ENCODE peak calls at places on chromosomes 6 and 20, in ten cellular contexts. J, U, M, G, I, E, K, L, N and C are unnamed samples.

GRCh38 chr6:44738652-44739141 is 351.2 kb downstream of the CDC5L start:
- DNase-seq in J (no peak), U (no peak), M (no peak), G (no peak), I (peak; percentile 43), E (peak; percentile 6), K (no peak), L (no peak), N (peak; percentile 16), C (peak; percentile 94)

GRCh38 chr6:158939255-158940170 is 60.5 kb downstream of the RSPH3 start:
- DNase-seq in J (no peak), U (no peak), M (no peak), G (no peak), I (no peak), E (no peak), K (peak; percentile 47), L (no peak), N (no peak), C (no peak)

GRCh38 chr20:15654208-15654649 is 919.0 kb downstream of the KIF16B start:
- DNase-seq in J (no peak), U (no peak), M (no peak), G (no peak), I (peak; percentile 67), E (peak; percentile 37), K (peak; percentile 32), L (no peak), N (peak; percentile 49), C (peak; percentile 52)

GRCh38 chr20:2109425-2110210 is 8.0 kb downstream of the STK35 start:
- DNase-seq in J (peak; percentile 86), U (no peak), M (no peak), G (no peak), I (peak; percentile 63), E (no peak), K (peak; percentile 46), L (no peak), N (no peak), C (peak; percentile 36)

GRCh38 chr6:28488916-28489365 is 26.7 kb downstream of the GPX6 start:
- DNase-seq in J (no peak), U (peak; percentile 44), M (no peak), G (no peak), I (peak; percentile 71), E (peak; percentile 81), K (no peak), L (no peak), N (peak; percentile 79), C (peak; percentile 85)

GRCh38 chr6:116476021-116476678 is 15.0 kb downstream of the CALHM6 start:
- DNase-seq in J (no peak), U (no peak), M (no peak), G (no peak), I (peak; percentile 29), E (no peak), K (peak; percentile 20), L (no peak), N (peak; percentile 24), C (peak; percentile 29)

GRCh38 chr20:1829531-1829930 is 65.7 kb upstream of the SIRPA start:
- DNase-seq in J (no peak), U (no peak), M (no peak), G (no peak), I (no peak), E (no peak), K (no peak), L (no peak), N (no peak), C (no peak)

GRCh38 chr20:53797085-53797484 is 203.4 kb upstream of the ZNF217 start:
- DNase-seq in J (no peak), U (no peak), M (no peak), G (no peak), I (peak; percentile 44), E (no peak), K (no peak), L (no peak), N (no peak), C (no peak)

GRCh38 chr6:108609276-108609769 is 48.6 kb downstream of the FOXO3 start:
- DNase-seq in J (no peak), U (no peak), M (no peak), G (no peak), I (no peak), E (peak; percentile 63), K (no peak), L (no peak), N (peak; percentile 83), C (peak; percentile 87)

GRCh38 chr6:129598244-129599187 is 111.5 kb downstream of the ARHGAP18 start:
- DNase-seq in J (no peak), U (peak; percentile 57), M (no peak), G (no peak), I (peak; percentile 82), E (peak; percentile 63), K (no peak), L (no peak), N (peak; percentile 84), C (peak; percentile 85)

GRCh38 chr20:40812415-40813212 is 123.6 kb upstream of the MAFB start:
- DNase-seq in J (no peak), U (no peak), M (no peak), G (no peak), I (no peak), E (no peak), K (no peak), L (peak; percentile 11), N (no peak), C (no peak)

GRCh38 chr6:9482030-9482731 is 932.7 kb downstream of the TFAP2A start:
- DNase-seq in J (no peak), U (peak; percentile 75), M (no peak), G (no peak), I (peak; percentile 84), E (peak; percentile 97), K (no peak), L (no peak), N (peak; percentile 96), C (peak; percentile 94)

GRCh38 chr6:138520463-138520862 is 21.2 kb upstream of the NHSL1 start:
- DNase-seq in J (no peak), U (no peak), M (no peak), G (no peak), I (peak; percentile 40), E (peak; percentile 52), K (no peak), L (no peak), N (no peak), C (peak; percentile 38)

GRCh38 chr6:34484899-34485298 is 19.0 kb downstream of the PACSIN1 start:
- DNase-seq in J (no peak), U (no peak), M (no peak), G (peak; percentile 53), I (no peak), E (no peak), K (no peak), L (no peak), N (no peak), C (no peak)

GRCh38 chr6:137699036-137699683 is 167.9 kb upstream of the TNFAIP3 start:
- DNase-seq in J (no peak), U (no peak), M (no peak), G (no peak), I (no peak), E (peak; percentile 19), K (no peak), L (no peak), N (peak; percentile 46), C (peak; percentile 45)

GRCh38 chr6:158894192-158894591 is 75.0 kb upstream of the EZR start:
- DNase-seq in J (no peak), U (peak; percentile 25), M (no peak), G (no peak), I (peak; percentile 84), E (peak; percentile 93), K (no peak), L (no peak), N (peak; percentile 90), C (peak; percentile 56)

GRCh38 chr20:62768815-62769287 is 27.4 kb upstream of the MRGBP start:
- DNase-seq in J (peak; percentile 25), U (no peak), M (no peak), G (no peak), I (peak; percentile 56), E (peak; percentile 57), K (peak; percentile 41), L (peak; percentile 75), N (peak; percentile 61), C (no peak)

DNA sequence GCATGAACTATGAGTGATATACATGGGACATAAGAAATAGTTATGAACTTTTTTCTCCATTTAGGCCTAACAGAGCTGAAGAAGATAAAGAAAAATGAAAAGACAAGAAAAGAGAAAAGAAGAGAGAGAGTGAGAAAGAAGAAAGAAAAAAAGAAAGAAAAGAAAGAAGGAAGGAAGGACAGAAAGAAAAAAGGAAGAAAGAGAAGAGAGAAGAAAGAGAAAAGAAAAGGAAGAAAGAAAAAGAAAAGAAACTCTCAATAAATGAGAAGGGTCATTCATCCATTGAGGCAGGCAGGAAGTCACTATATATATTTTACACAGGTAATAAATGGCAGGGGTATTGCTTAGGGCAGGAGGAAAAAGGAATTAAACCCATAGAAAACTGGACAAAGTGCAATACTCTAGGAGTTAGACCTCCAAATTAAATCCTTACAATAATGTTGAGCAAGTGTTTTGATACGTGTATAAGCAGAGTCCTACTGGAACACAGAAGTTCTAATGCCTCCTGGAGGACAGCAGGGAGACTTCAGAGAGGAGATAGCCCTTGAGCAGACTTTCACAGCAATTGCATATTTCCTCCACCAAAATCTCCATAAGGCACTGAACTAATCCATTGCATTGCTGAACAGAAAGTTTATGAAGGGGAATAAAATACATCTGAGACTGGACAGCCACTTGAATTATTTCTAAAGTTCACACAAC is 86.4 kb upstream of the TENT5A start:
- DNase-seq in J (no peak), U (no peak), M (no peak), G (no peak), I (no peak), E (no peak), K (no peak), L (no peak), N (no peak), C (no peak)
- TF ChIP-seq CTCF in J (no peak), U (no peak), M (no peak), G (no peak), I (no peak), E (peak; percentile 11), K (no peak), L (no peak), N (no peak), C (no peak)

GRCh38 chr6:149190228-149190831 is 127.2 kb upstream of the TAB2 start:
- DNase-seq in J (no peak), U (no peak), M (no peak), G (peak; percentile 39), I (peak; percentile 42), E (no peak), K (peak; percentile 74), L (no peak), N (peak; percentile 13), C (peak; percentile 26)
- TF ChIP-seq CTCF in J (no peak), U (no peak), M (peak; percentile 23), G (peak; percentile 32), I (peak; percentile 38), E (peak; percentile 34), K (peak; percentile 40), L (no peak), N (peak; percentile 3), C (no peak)

GRCh38 chr6:157666721-157667120 is 156.3 kb upstream of the SNX9 start:
- DNase-seq in J (no peak), U (no peak), M (no peak), G (no peak), I (peak; percentile 22), E (no peak), K (no peak), L (no peak), N (no peak), C (no peak)
- TF ChIP-seq CTCF in J (no peak), U (no peak), M (no peak), G (no peak), I (no peak), E (no peak), K (no peak), L (no peak), N (no peak), C (no peak)

DNA sequence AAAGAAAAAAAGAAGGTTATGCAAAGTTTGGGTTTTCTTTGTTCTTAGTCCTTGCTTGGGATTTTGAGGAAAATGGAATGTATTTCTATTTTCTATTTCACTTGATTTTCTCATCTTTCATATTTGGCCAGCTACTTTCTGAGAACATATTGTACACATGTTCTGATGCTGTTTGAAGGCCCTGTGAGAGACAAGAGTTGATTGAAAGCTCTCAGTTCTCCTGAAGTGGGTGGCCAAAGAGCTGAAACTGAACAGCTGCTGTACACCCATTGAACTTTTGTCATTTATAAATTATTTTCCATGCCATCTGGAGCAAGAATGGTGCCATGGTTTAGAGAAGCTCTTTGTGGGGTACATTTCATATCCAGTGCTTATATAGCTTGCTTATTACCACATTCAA is 298.3 kb downstream of the PRL start:
- DNase-seq in J (no peak), U (no peak), M (no peak), G (no peak), I (no peak), E (no peak), K (no peak), L (no peak), N (no peak), C (no peak)
- TF ChIP-seq CTCF in J (no peak), U (no peak), M (no peak), G (no peak), I (no peak), E (no peak), K (no peak), L (no peak), N (no peak), C (no peak)